ENCODE peak calls at places on chromosome 1, in seven cellular contexts. R is NCI-H146; G is stimulated activated effector memory CD8-positive, alpha-beta T cell treated with anti-CD3 and anti-CD28 coated beads, Interleukin-12 subunit alpha, Interleukin-12 subunit beta, amount 100 ng/mL, for 72 hours; M is activated CD4-positive, alpha-beta T cell treated with anti-CD3 and anti-CD28 coated beads, Interleukin-2, amount 50 U/mL, for 24 hours; Y is DMS53; J is NCI-H2081; P is skeletal muscle cell. T is an unnamed sample.

GRCh38 chr1:163202833-163203451 is at the start of gene RGS5:
- DNase-seq in R (no peak), G (no peak), M (no peak), Y (no peak), J (no peak), P (no peak), T (no peak)

GRCh38 chr1:219813344-219813743 is 115.0 kb downstream of the SLC30A10 start:
- DNase-seq in R (no peak), G (no peak), M (no peak), Y (no peak), J (no peak), P (no peak), T (no peak)

GRCh38 chr1:227372662-227373061 is 54.4 kb upstream of the CDC42BPA start:
- DNase-seq in R (no peak), G (no peak), M (no peak), Y (peak; percentile 81), J (no peak), P (peak; percentile 49), T (peak; percentile 51)

GRCh38 chr1:68725353-68725752 is 228.5 kb upstream of the DEPDC1 start:
- DNase-seq in R (no peak), G (no peak), M (no peak), Y (peak; percentile 55), J (peak; percentile 44), P (no peak), T (peak; percentile 69)

GRCh38 chr1:247415423-247416361 is at the start of gene NLRP3:
- DNase-seq in R (no peak), G (no peak), M (peak; percentile 21), Y (no peak), J (no peak), P (no peak), T (no peak)

GRCh38 chr1:50438945-50439344 is 15.7 kb upstream of the DMRTA2 start:
- DNase-seq in R (no peak), G (no peak), M (no peak), Y (peak; percentile 32), J (no peak), P (no peak), T (no peak)

GRCh38 chr1:66938618-66939017 is 13.8 kb downstream of the MIER1 start:
- DNase-seq in R (no peak), G (no peak), M (no peak), Y (no peak), J (no peak), P (no peak), T (no peak)

GRCh38 chr1:204466416-204467405 is 27.9 kb downstream of the PIK3C2B start:
- DNase-seq in R (no peak), G (no peak), M (no peak), Y (no peak), J (no peak), P (no peak), T (no peak)

GRCh38 chr1:171566467-171566866 is 55.6 kb upstream of the MYOCOS start:
- DNase-seq in R (no peak), G (no peak), M (no peak), Y (peak; percentile 10), J (no peak), P (no peak), T (peak; percentile 4)

GRCh38 chr1:201624741-201625646 is 86.1 kb downstream of the NAV1 start:
- DNase-seq in R (no peak), G (no peak), M (no peak), Y (no peak), J (no peak), P (peak; percentile 95), T (no peak)

GRCh38 chr1:246483204-246483933 is 23.7 kb downstream of the SMYD3 start:
- DNase-seq in R (no peak), G (no peak), M (no peak), Y (no peak), J (no peak), P (no peak), T (no peak)

GRCh38 chr1:107926436-107927080 is 38.4 kb downstream of the VAV3 start:
- DNase-seq in R (no peak), G (no peak), M (no peak), Y (peak; percentile 17), J (no peak), P (peak; percentile 7), T (peak; percentile 91)

GRCh38 chr1:16960560-16961296 is 19.7 kb downstream of the MFAP2 start:
- DNase-seq in R (peak; percentile 86), G (peak; percentile 77), M (peak; percentile 69), Y (peak; percentile 97), J (peak; percentile 81), P (peak; percentile 31), T (peak; percentile 84)

GRCh38 chr1:16392740-16393139 is 25.7 kb downstream of the SZRD1 start:
- DNase-seq in R (no peak), G (no peak), M (no peak), Y (no peak), J (no peak), P (no peak), T (no peak)

GRCh38 chr1:230084408-230085177 is 17.6 kb downstream of the GALNT2 start:
- DNase-seq in R (no peak), G (peak; percentile 44), M (peak; percentile 67), Y (peak; percentile 53), J (no peak), P (peak; percentile 95), T (no peak)

GRCh38 chr1:18746981-18747380 is 112.5 kb downstream of the TAS1R2 start:
- DNase-seq in R (no peak), G (no peak), M (no peak), Y (no peak), J (no peak), P (no peak), T (no peak)

GRCh38 chr1:180085331-180085730 is 69.3 kb upstream of the QSOX1 start:
- DNase-seq in R (no peak), G (no peak), M (no peak), Y (no peak), J (no peak), P (no peak), T (no peak)

GRCh38 chr1:114040273-114041043 is 61.2 kb downstream of the OLFML3 start:
- DNase-seq in R (no peak), G (no peak), M (no peak), Y (no peak), J (no peak), P (peak; percentile 36), T (no peak)

GRCh38 chr1:162389021-162389818 is 7.7 kb downstream of the C1orf226 start:
- DNase-seq in R (peak; percentile 12), G (no peak), M (no peak), Y (peak; percentile 71), J (no peak), P (peak; percentile 60), T (peak; percentile 60)

GRCh38 chr1:179143332-179143731 is 61.5 kb downstream of the TOR3A start:
- DNase-seq in R (no peak), G (no peak), M (no peak), Y (no peak), J (no peak), P (peak; percentile 83), T (no peak)

GRCh38 chr1:228378453-228379164 is 28.0 kb downstream of the TRIM11 start:
- DNase-seq in R (peak; percentile 89), G (peak; percentile 36), M (peak; percentile 27), Y (peak; percentile 95), J (peak; percentile 82), P (peak; percentile 21), T (peak; percentile 93)

GRCh38 chr1:178055779-178056471 is 38.0 kb upstream of the RASAL2 start:
- DNase-seq in R (no peak), G (no peak), M (no peak), Y (no peak), J (no peak), P (no peak), T (peak; percentile 33)

GRCh38 chr1:211596418-211597181 is 17.6 kb upstream of the SLC30A1 start:
- DNase-seq in R (no peak), G (no peak), M (no peak), Y (no peak), J (no peak), P (no peak), T (no peak)

GRCh38 chr1:62237361-62237760 is 42.7 kb downstream of the L1TD1 start:
- DNase-seq in R (no peak), G (no peak), M (no peak), Y (no peak), J (no peak), P (no peak), T (no peak)

GRCh38 chr1:89670711-89671110 is 37.8 kb downstream of the LRRC8C start:
- DNase-seq in R (no peak), G (no peak), M (no peak), Y (no peak), J (no peak), P (no peak), T (no peak)

GRCh38 chr1:230300322-230301301 is 125.5 kb downstream of the PGBD5 start:
- DNase-seq in R (no peak), G (no peak), M (no peak), Y (no peak), J (no peak), P (no peak), T (no peak)

GRCh38 chr1:223870617-223871574 is 25.1 kb upstream of the TP53BP2 start:
- DNase-seq in R (peak; percentile 47), G (no peak), M (no peak), Y (no peak), J (no peak), P (no peak), T (peak; percentile 30)